ENCODE peak calls at places on chromosomes 3 and 15, in nine cellular contexts. I is GM12865; Y is fibroblast of lung; G is CD4-positive, alpha-beta T cell; E is heart right ventricle; O is PC-9; M is mesothelial cell of epicardium; U is endodermal cell; K is gastrocnemius medialis. Z is an unnamed sample.

GRCh38 chr3:48039487-48040190 is 23.4 kb upstream of the MAP4 start:
- DNase-seq in I (peak), Y (peak), G (no peak), E (no peak), O (no peak), M (no peak), U (no peak), K (no peak), Z (no peak)

GRCh38 chr3:52262447-52262846 is 16.0 kb downstream of the WDR82 start:
- DNase-seq in I (no peak), Y (no peak), G (no peak), E (no peak), O (no peak), M (no peak), U (no peak), K (no peak), Z (no peak)

GRCh38 chr3:183551930-183552329 is 3.6 kb downstream of the KLHL6 start:
- DNase-seq in I (peak), Y (no peak), G (peak), E (no peak), O (no peak), M (no peak), U (no peak), K (no peak), Z (no peak)

GRCh38 chr3:60434945-60435344 is 816.3 kb downstream of the FHIT start:
- DNase-seq in I (no peak), Y (no peak), G (no peak), E (no peak), O (no peak), M (no peak), U (peak), K (no peak), Z (no peak)

GRCh38 chr3:149919509-149919908 is 51.2 kb downstream of the PFN2 start:
- DNase-seq in I (no peak), Y (no peak), G (no peak), E (no peak), O (no peak), M (no peak), U (no peak), K (no peak), Z (no peak)

GRCh38 chr3:83953417-83954089 is 1005.2 kb upstream of the CADM2 start:
- DNase-seq in I (no peak), Y (no peak), G (no peak), E (peak), O (no peak), M (no peak), U (no peak), K (no peak), Z (no peak)

GRCh38 chr15:94317211-94317610 is 85.8 kb downstream of the MCTP2 start:
- DNase-seq in I (no peak), Y (no peak), G (no peak), E (no peak), O (no peak), M (no peak), U (no peak), K (no peak), Z (no peak)

GRCh38 chr3:112604536-112604935 is 36.4 kb downstream of the CCDC80 start:
- DNase-seq in I (no peak), Y (peak), G (no peak), E (peak), O (peak), M (no peak), U (no peak), K (no peak), Z (no peak)

GRCh38 chr15:70149667-70150404 is 52.1 kb upstream of the TLE3 start:
- DNase-seq in I (no peak), Y (peak), G (no peak), E (no peak), O (peak), M (no peak), U (no peak), K (no peak), Z (no peak)
- TF ChIP-seq CTCF in I (no peak), Y (no peak), G (peak), E (no peak), O (no peak), M (no peak), U (no peak), K (no peak), Z (no peak)

GRCh38 chr15:90545095-90545494 is 15.4 kb downstream of the CRTC3 start:
- DNase-seq in I (no peak), Y (no peak), G (peak), E (no peak), O (no peak), M (no peak), U (no peak), K (no peak), Z (no peak)
- TF ChIP-seq CTCF in I (no peak), Y (no peak), G (no peak), E (no peak), O (no peak), M (no peak), U (peak), K (no peak), Z (no peak)

GRCh38 chr3:14124223-14124614 is 451 bp downstream of the CHCHD4 start:
- DNase-seq in I (peak), Y (peak), G (peak), E (peak), O (no peak), M (no peak), U (peak), K (peak), Z (peak)

GRCh38 chr3:14124615-14125192 is at the start of the genes CHCHD4 and TMEM43:
- DNase-seq in I (peak), Y (peak), G (peak), E (peak), O (peak), M (peak), U (peak), K (peak), Z (peak)

GRCh38 chr3:14122301-14122700 is 2.4 kb downstream of the CHCHD4 start:
- DNase-seq in I (no peak), Y (no peak), G (no peak), E (no peak), O (no peak), M (peak), U (peak), K (no peak), Z (no peak)

GRCh38 chr3:14121859-14122258 is 2.8 kb downstream of the CHCHD4 start:
- DNase-seq in I (no peak), Y (no peak), G (no peak), E (no peak), O (no peak), M (no peak), U (peak), K (no peak), Z (no peak)

GRCh38 chr3:14123308-14124222 is 1.1 kb downstream of the CHCHD4 start:
- DNase-seq in I (peak), Y (no peak), G (no peak), E (no peak), O (no peak), M (peak), U (peak), K (no peak), Z (no peak)
- TF ChIP-seq CTCF in I (peak), Y (no peak), G (no peak), E (no peak), O (no peak), M (no peak), U (no peak), K (no peak), Z (no peak)

DNA sequence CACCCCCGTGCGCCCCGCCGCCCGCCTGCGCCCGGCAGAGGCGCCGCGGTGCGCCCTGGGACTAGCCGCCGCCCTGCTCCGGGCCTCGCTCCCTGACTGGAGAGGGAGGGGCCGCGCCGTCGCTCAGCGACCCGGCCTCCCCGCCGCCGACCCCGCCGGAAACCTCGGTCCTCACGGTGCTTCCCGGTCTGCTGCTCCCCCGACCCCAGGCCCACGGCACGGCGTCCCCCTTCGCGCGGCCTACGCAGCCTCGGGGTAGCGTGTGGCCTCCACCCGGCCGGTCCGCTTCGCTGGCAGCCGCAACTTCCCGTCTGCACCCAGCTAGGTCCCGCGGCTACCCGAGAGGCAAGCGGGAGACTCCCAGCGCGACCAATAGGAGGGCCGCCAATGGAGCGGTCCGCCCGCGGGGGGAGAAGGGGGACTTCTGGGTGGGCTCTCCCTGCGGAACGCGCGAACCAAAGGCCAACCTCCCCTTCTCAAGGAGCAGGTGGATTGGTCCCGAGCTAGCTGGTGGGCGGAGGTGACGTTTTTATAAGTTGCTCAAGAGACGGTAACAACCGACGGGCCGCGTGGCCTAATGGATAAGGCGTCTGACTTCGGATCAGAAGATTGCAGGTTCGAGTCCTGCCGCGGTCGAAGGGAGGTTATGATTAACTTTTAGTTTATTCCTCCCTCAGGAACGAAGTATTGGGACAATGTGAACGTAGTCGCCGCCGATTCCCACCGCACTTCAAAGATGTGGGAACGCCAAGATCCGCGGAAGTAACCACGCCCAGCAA is at the start of gene POLG:
- DNase-seq in I (peak), Y (peak), G (peak), E (peak), O (peak), M (peak), U (peak), K (peak), Z (peak)
- TF ChIP-seq CTCF in I (no peak), Y (no peak), G (no peak), E (no peak), O (no peak), M (no peak), U (peak), K (no peak), Z (no peak)